ENCODE peak calls at places on chromosomes 13 and 19, in four cellular contexts. One of them, this sample, is unnamed.

GRCh38 chr13:99103536-99103935 is 97.1 kb upstream of the UBAC2 start:
- DNase-seq in esophagus squamous epithelium: no peak
- DNase-seq in suprapubic skin: no peak
- DNase-seq in glutamatergic neuron: peak; percentile 24
- DNase-seq in this sample: peak; percentile 46

GRCh38 chr13:42821437-42821836 is 40.1 kb downstream of the FAM216B start:
- DNase-seq in suprapubic skin: no peak
- DNase-seq in esophagus squamous epithelium: no peak
- DNase-seq in glutamatergic neuron: no peak
- DNase-seq in this sample: no peak

GRCh38 chr13:107466326-107466725 is 749.0 kb downstream of the LIG4 start:
- DNase-seq in glutamatergic neuron: no peak
- DNase-seq in esophagus squamous epithelium: no peak
- DNase-seq in suprapubic skin: no peak
- DNase-seq in this sample: no peak

GRCh38 chr13:114131581-114132418 is 623 bp downstream of the RASA3 start:
- DNase-seq in glutamatergic neuron: no peak
- DNase-seq in suprapubic skin: no peak
- DNase-seq in esophagus squamous epithelium: no peak
- DNase-seq in this sample: no peak

GRCh38 chr13:102571075-102571474 is 25.7 kb upstream of the TPP2 start:
- DNase-seq in esophagus squamous epithelium: no peak
- DNase-seq in suprapubic skin: no peak
- DNase-seq in glutamatergic neuron: peak; percentile 41
- DNase-seq in this sample: no peak

GRCh38 chr13:24923305-24923640 is 159.3 kb downstream of the RNF17 start:
- DNase-seq in esophagus squamous epithelium: no peak
- DNase-seq in glutamatergic neuron: no peak
- DNase-seq in suprapubic skin: no peak
- DNase-seq in this sample: no peak

GRCh38 chr13:23547000-23547590 is 23.1 kb upstream of the TNFRSF19 start:
- DNase-seq in esophagus squamous epithelium: no peak
- DNase-seq in glutamatergic neuron: peak; percentile 52
- DNase-seq in suprapubic skin: no peak
- DNase-seq in this sample: no peak

GRCh38 chr13:78102121-78102677 is 183.6 kb upstream of the EDNRB start:
- DNase-seq in glutamatergic neuron: no peak
- DNase-seq in suprapubic skin: no peak
- DNase-seq in esophagus squamous epithelium: no peak
- DNase-seq in this sample: no peak

GRCh38 chr19:2569596-2570465 is 93.9 kb downstream of the GADD45B start:
- DNase-seq in glutamatergic neuron: no peak
- DNase-seq in suprapubic skin: peak; percentile 64
- DNase-seq in esophagus squamous epithelium: no peak
- DNase-seq in this sample: no peak

GRCh38 chr19:20079487-20079886 is 1.7 kb downstream of the ZNF90 start:
- DNase-seq in glutamatergic neuron: no peak
- DNase-seq in esophagus squamous epithelium: no peak
- DNase-seq in suprapubic skin: no peak
- DNase-seq in this sample: no peak

GRCh38 chr13:40777957-40778235 is 6.9 kb upstream of the MRPS31 start:
- DNase-seq in suprapubic skin: no peak
- DNase-seq in esophagus squamous epithelium: no peak
- DNase-seq in glutamatergic neuron: no peak
- DNase-seq in this sample: no peak

GRCh38 chr19:1455336-1456120 is 5.6 kb downstream of the APC2 start:
- DNase-seq in suprapubic skin: no peak
- DNase-seq in glutamatergic neuron: peak; percentile 83
- DNase-seq in esophagus squamous epithelium: no peak
- DNase-seq in this sample: no peak

GRCh38 chr19:55080121-55080914 is 4.6 kb downstream of the EPS8L1 start:
- DNase-seq in esophagus squamous epithelium: no peak
- DNase-seq in suprapubic skin: no peak
- DNase-seq in glutamatergic neuron: peak; percentile 81
- DNase-seq in this sample: peak; percentile 89

GRCh38 chr13:112250788-112251445 is 125.2 kb upstream of the SPACA7 start:
- DNase-seq in glutamatergic neuron: no peak
- DNase-seq in esophagus squamous epithelium: no peak
- DNase-seq in suprapubic skin: no peak
- DNase-seq in this sample: peak; percentile 81

GRCh38 chr13:103349664-103350063 is 283.4 kb upstream of the SLC10A2 start:
- DNase-seq in esophagus squamous epithelium: no peak
- DNase-seq in suprapubic skin: no peak
- DNase-seq in glutamatergic neuron: peak; percentile 19
- DNase-seq in this sample: no peak

GRCh38 chr13:97911311-97912138 is 42.0 kb upstream of the IPO5 start:
- DNase-seq in suprapubic skin: no peak
- DNase-seq in glutamatergic neuron: peak; percentile 25
- DNase-seq in esophagus squamous epithelium: no peak
- DNase-seq in this sample: no peak
- TF ChIP-seq CTCF in suprapubic skin: no peak
- TF ChIP-seq CTCF in glutamatergic neuron: peak; percentile 39
- TF ChIP-seq CTCF in esophagus squamous epithelium: peak; percentile 20
- TF ChIP-seq CTCF in this sample: peak; percentile 41

GRCh38 chr19:39128511-39129079 is 3.0 kb downstream of the PAK4 start:
- DNase-seq in esophagus squamous epithelium: no peak
- DNase-seq in glutamatergic neuron: no peak
- DNase-seq in suprapubic skin: no peak
- DNase-seq in this sample: no peak
- TF ChIP-seq CTCF in esophagus squamous epithelium: no peak
- TF ChIP-seq CTCF in glutamatergic neuron: no peak
- TF ChIP-seq CTCF in suprapubic skin: no peak
- TF ChIP-seq CTCF in this sample: no peak

GRCh38 chr19:15631817-15632216 is 8.9 kb upstream of the CYP4F3 start:
- DNase-seq in suprapubic skin: no peak
- DNase-seq in glutamatergic neuron: peak; percentile 30
- DNase-seq in esophagus squamous epithelium: no peak
- DNase-seq in this sample: peak; percentile 34
- TF ChIP-seq CTCF in suprapubic skin: no peak
- TF ChIP-seq CTCF in glutamatergic neuron: no peak
- TF ChIP-seq CTCF in esophagus squamous epithelium: peak; percentile 43
- TF ChIP-seq CTCF in this sample: peak; percentile 31

GRCh38 chr13:44574466-44574855 is 1.7 kb downstream of the TSC22D1 start:
- DNase-seq in suprapubic skin: no peak
- DNase-seq in glutamatergic neuron: no peak
- DNase-seq in esophagus squamous epithelium: no peak
- DNase-seq in this sample: no peak

GRCh38 chr13:44575741-44576395 is at the start of gene TSC22D1:
- DNase-seq in suprapubic skin: no peak
- DNase-seq in esophagus squamous epithelium: no peak
- DNase-seq in glutamatergic neuron: peak; percentile 52
- DNase-seq in this sample: peak; percentile 83

GRCh38 chr13:44575035-44575434 is 1.1 kb downstream of the TSC22D1 start:
- DNase-seq in esophagus squamous epithelium: no peak
- DNase-seq in glutamatergic neuron: no peak
- DNase-seq in suprapubic skin: no peak
- DNase-seq in this sample: no peak

GRCh38 chr13:44573071-44573470 is 3.1 kb downstream of the TSC22D1 start:
- DNase-seq in suprapubic skin: no peak
- DNase-seq in esophagus squamous epithelium: no peak
- DNase-seq in glutamatergic neuron: no peak
- DNase-seq in this sample: peak; percentile 30

GRCh38 chr13:44573790-44574465 is 2.2 kb downstream of the TSC22D1 start:
- DNase-seq in suprapubic skin: no peak
- DNase-seq in esophagus squamous epithelium: no peak
- DNase-seq in glutamatergic neuron: peak; percentile 40
- DNase-seq in this sample: peak; percentile 49
- TF ChIP-seq CTCF in suprapubic skin: no peak
- TF ChIP-seq CTCF in esophagus squamous epithelium: peak; percentile 39
- TF ChIP-seq CTCF in glutamatergic neuron: peak; percentile 59
- TF ChIP-seq CTCF in this sample: peak; percentile 41

DNA sequence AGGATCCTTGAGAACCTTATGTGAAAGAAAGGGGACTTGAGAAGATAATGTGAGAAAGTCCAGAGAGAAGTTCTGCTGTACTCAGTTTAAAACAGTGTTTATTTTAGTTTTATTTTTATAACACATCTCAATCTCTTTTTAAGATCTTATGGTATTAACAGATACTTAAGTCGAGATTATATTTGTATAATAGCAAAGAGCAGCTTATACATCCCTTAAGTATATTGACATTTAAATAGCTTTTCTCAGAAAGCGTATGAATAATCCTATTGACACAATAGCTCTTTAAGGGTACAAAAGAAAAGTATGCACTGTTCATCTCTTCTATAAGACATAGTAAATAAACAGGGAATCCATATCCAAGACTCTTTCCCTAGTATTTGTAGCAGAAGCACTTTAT is 42.2 kb downstream of the TDRD3 start:
- DNase-seq in glutamatergic neuron: no peak
- DNase-seq in suprapubic skin: no peak
- DNase-seq in esophagus squamous epithelium: no peak
- DNase-seq in this sample: no peak
- TF ChIP-seq CTCF in glutamatergic neuron: no peak
- TF ChIP-seq CTCF in suprapubic skin: no peak
- TF ChIP-seq CTCF in esophagus squamous epithelium: no peak
- TF ChIP-seq CTCF in this sample: no peak

GRCh38 chr13:62014299-62014698 is 598.6 kb upstream of the PCDH20 start:
- DNase-seq in glutamatergic neuron: no peak
- DNase-seq in esophagus squamous epithelium: no peak
- DNase-seq in suprapubic skin: no peak
- DNase-seq in this sample: no peak
- TF ChIP-seq CTCF in glutamatergic neuron: no peak
- TF ChIP-seq CTCF in esophagus squamous epithelium: no peak
- TF ChIP-seq CTCF in suprapubic skin: no peak
- TF ChIP-seq CTCF in this sample: peak; percentile 66

DNA sequence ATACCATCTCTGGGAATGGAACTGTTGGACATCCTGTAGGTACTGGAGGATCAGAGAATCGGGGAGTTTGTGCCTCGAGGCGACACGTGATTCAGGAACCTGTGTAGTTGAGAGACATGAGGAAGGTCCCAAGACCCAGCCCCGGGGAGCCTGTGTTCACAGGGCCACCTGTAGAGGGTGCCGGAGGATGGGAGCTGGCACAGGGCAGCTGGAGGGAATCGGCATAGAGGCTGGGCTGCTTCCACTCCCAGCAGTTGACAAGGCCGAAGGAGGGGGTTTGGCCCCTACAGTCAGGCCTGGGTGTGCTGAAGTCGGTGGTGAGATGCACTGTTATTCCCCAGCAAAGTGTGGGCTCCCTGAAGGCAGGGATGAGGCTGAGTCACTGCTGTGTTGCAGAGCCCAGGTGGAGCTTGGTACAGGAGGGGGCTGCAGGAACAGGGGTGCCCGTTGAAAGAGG is 2.5 kb upstream of the ISYNA1 start:
- DNase-seq in glutamatergic neuron: peak; percentile 38
- DNase-seq in suprapubic skin: no peak
- DNase-seq in esophagus squamous epithelium: no peak
- DNase-seq in this sample: no peak
- TF ChIP-seq CTCF in glutamatergic neuron: no peak
- TF ChIP-seq CTCF in suprapubic skin: no peak
- TF ChIP-seq CTCF in esophagus squamous epithelium: peak; percentile 24
- TF ChIP-seq CTCF in this sample: peak; percentile 30

DNA sequence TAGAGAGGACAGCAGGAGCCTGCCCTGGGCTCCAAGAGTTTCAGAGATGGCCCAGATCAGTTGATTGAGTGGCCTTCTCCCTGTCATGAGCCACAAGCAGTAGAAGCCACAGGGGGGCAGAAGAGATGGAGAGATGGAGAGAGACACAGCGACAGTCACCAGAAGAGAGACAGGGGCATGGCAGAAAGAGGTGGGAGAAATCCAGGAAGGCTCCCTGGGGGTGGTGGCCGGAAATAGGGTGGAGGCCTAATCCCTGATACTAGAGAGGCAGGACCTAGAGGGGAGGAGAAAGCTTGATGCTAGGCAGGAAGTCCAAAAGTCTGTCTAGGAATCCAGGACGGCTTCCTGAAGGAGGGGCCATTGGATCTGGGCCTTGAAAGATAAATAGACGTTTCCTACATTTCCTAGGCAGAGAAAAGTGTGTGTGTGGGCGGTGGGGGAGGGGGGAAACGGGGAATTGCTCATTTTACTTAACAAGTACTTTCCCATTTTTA is 9.6 kb upstream of the TPM4 start:
- DNase-seq in suprapubic skin: no peak
- DNase-seq in esophagus squamous epithelium: no peak
- DNase-seq in glutamatergic neuron: no peak
- DNase-seq in this sample: no peak
- TF ChIP-seq CTCF in suprapubic skin: peak; percentile 6
- TF ChIP-seq CTCF in esophagus squamous epithelium: peak; percentile 37
- TF ChIP-seq CTCF in glutamatergic neuron: no peak
- TF ChIP-seq CTCF in this sample: no peak

GRCh38 chr19:54030895-54031586 is 32.7 kb downstream of the VSTM1 start:
- DNase-seq in suprapubic skin: no peak
- DNase-seq in glutamatergic neuron: no peak
- DNase-seq in esophagus squamous epithelium: no peak
- DNase-seq in this sample: no peak
- TF ChIP-seq CTCF in suprapubic skin: no peak
- TF ChIP-seq CTCF in glutamatergic neuron: peak; percentile 38
- TF ChIP-seq CTCF in esophagus squamous epithelium: no peak
- TF ChIP-seq CTCF in this sample: peak; percentile 30